ENCODE peak calls at places on chromosomes 5 and 9, in eight cellular contexts. N is testis, J is renal cortical epithelial cell, I is H54, W is NCI-H2081 treated with DMSO at 0.1 percent for 48 hours, R is MM.1S, C is kidney, Z is hypothalamus. Y is an unnamed sample.

GRCh38 chr9:22005083-22005699 is 3.9 kb downstream of the CDKN2B start:
- DNase-seq in W (no peak), J (peak), R (no peak), I (no peak), C (no peak), Z (no peak), N (no peak), Y (peak)

GRCh38 chr5:173290477-173291131 is 37.6 kb downstream of the STC2 start:
- DNase-seq in I (no peak), R (no peak), J (no peak), Z (no peak), N (no peak), C (peak), W (no peak), Y (no peak)

GRCh38 chr5:65854931-65855330 is 71.4 kb upstream of the ERBIN start:
- DNase-seq in J (no peak), I (no peak), Z (no peak), W (no peak), N (no peak), R (no peak), C (no peak), Y (no peak)

GRCh38 chr5:128487041-128487440 is 51.0 kb downstream of the FBN2 start:
- DNase-seq in J (no peak), W (no peak), Z (no peak), R (no peak), C (no peak), N (no peak), I (no peak), Y (no peak)

GRCh38 chr5:28500511-28500910 is 1462.1 kb upstream of the CDH9 start:
- DNase-seq in I (no peak), W (no peak), R (no peak), N (no peak), Z (no peak), J (no peak), C (no peak), Y (no peak)

GRCh38 chr9:12813960-12814876 is 39.4 kb downstream of the LURAP1L start:
- DNase-seq in N (peak), Z (no peak), I (peak), W (peak), R (peak), C (peak), J (peak), Y (no peak)

GRCh38 chr9:36995927-36996471 is 38.1 kb downstream of the PAX5 start:
- DNase-seq in J (peak), C (no peak), R (peak), N (peak), I (peak), W (no peak), Z (no peak), Y (peak)

GRCh38 chr5:138569759-138570158 is 5.4 kb downstream of the HSPA9 start:
- DNase-seq in I (no peak), N (no peak), C (no peak), W (no peak), R (no peak), J (no peak), Z (no peak), Y (no peak)

GRCh38 chr9:98983295-98984268 is 39.9 kb downstream of the COL15A1 start:
- DNase-seq in R (no peak), W (no peak), J (peak), N (no peak), C (peak), Z (no peak), I (no peak), Y (no peak)

GRCh38 chr5:78112931-78113330 is 181.6 kb downstream of the AP3B1 start:
- DNase-seq in J (no peak), W (no peak), N (no peak), R (no peak), I (no peak), C (peak), Z (no peak), Y (no peak)

GRCh38 chr5:68343421-68343826 is 127.9 kb downstream of the PIK3R1 start:
- DNase-seq in Z (no peak), C (no peak), J (peak), R (peak), I (peak), N (peak), W (no peak), Y (peak)

GRCh38 chr5:176157656-176158055 is 80.6 kb upstream of the SIMC1 start:
- DNase-seq in W (no peak), I (peak), R (no peak), Z (no peak), J (no peak), N (no peak), C (no peak), Y (no peak)

GRCh38 chr9:129895376-129896268 is 60.4 kb downstream of the USP20 start:
- DNase-seq in R (no peak), I (no peak), Z (no peak), C (no peak), W (no peak), N (peak), J (no peak), Y (peak)

GRCh38 chr9:92759990-92760893 is 4.4 kb downstream of the BICD2 start:
- DNase-seq in J (no peak), N (peak), C (peak), I (no peak), W (no peak), R (no peak), Z (peak), Y (no peak)

GRCh38 chr5:141763526-141763925 is 81.5 kb upstream of the ARAP3 start:
- DNase-seq in C (no peak), R (no peak), I (no peak), Z (no peak), N (no peak), J (no peak), W (no peak), Y (no peak)

GRCh38 chr9:134418986-134419683 is 92.9 kb downstream of the RXRA start:
- DNase-seq in J (no peak), W (no peak), C (no peak), N (no peak), R (no peak), Z (no peak), I (no peak), Y (no peak)

GRCh38 chr9:95268681-95269080 is 48.8 kb downstream of the FANCC start:
- DNase-seq in J (peak), I (no peak), C (no peak), R (peak), N (peak), W (peak), Z (no peak), Y (no peak)

Y was measured in stimulated activated naive CD4-positive, alpha-beta T cell treated with Interleukin-2 at 50 U/mL for 16 hours.